ENCODE peak calls at places on chromosomes 2 and 18, in four cellular contexts. I is NCI-H446, Y is NCI-H1092, M is Peyer's patch. D is an unnamed sample.

GRCh38 chr2:159605441-159606178 is 10.7 kb downstream of the BAZ2B start:
- DNase-seq in M (no peak), I (no peak), Y (no peak), D (no peak)

GRCh38 chr2:174332607-174333001 is 2.1 kb upstream of the SP9 start:
- DNase-seq in Y (no peak), M (no peak), I (no peak), D (no peak)

GRCh38 chr2:200962821-200963128 is 685 bp downstream of the ORC2 start:
- DNase-seq in I (no peak), M (no peak), Y (no peak), D (no peak)

GRCh38 chr2:215460682-215461081 is 24.8 kb upstream of the FN1 start:
- DNase-seq in M (no peak), I (no peak), Y (no peak), D (no peak)

GRCh38 chr2:189370719-189371118 is 70.6 kb upstream of the WDR75 start:
- DNase-seq in Y (no peak), M (no peak), I (no peak), D (no peak)

GRCh38 chr2:43341959-43342757 is 115.8 kb upstream of the ZFP36L2 start:
- DNase-seq in M (no peak), I (no peak), Y (no peak), D (no peak)

GRCh38 chr2:54957321-54957999 is 92.8 kb downstream of the RTN4 start:
- DNase-seq in I (no peak), Y (peak; percentile 3), M (no peak), D (no peak)

GRCh38 chr2:234476766-234477165 is 20.1 kb downstream of the ARL4C start:
- DNase-seq in I (no peak), Y (no peak), M (no peak), D (no peak)

GRCh38 chr18:8776013-8776515 is 70.7 kb downstream of the MTCL1 start:
- DNase-seq in M (no peak), Y (no peak), I (peak; percentile 66), D (no peak)

GRCh38 chr18:487371-487770 is 13.1 kb downstream of the COLEC12 start:
- DNase-seq in I (no peak), Y (no peak), M (no peak), D (no peak)

GRCh38 chr2:176643711-176644110 is 374.5 kb downstream of the MTX2 start:
- DNase-seq in I (no peak), Y (peak; percentile 31), M (no peak), D (peak; percentile 87)

GRCh38 chr2:98233941-98234340 is 112.3 kb upstream of the CNGA3 start:
- DNase-seq in M (no peak), I (no peak), Y (no peak), D (no peak)

GRCh38 chr18:22465859-22466602 is 48.3 kb upstream of the CTAGE1 start:
- DNase-seq in I (no peak), M (no peak), Y (no peak), D (no peak)